ENCODE peak calls at places on chromosomes 13 and 19, in four cellular contexts. S is fibroblast of lung, R is HCT116, J is endothelial cell of umbilical vein. P is an unnamed sample.

GRCh38 chr19:7871530-7872305 is 2.5 kb downstream of the PRR36 start:
- DNase-seq in S (peak), R (peak), J (peak), P (peak)

GRCh38 chr13:47094734-47095434 is 198.0 kb upstream of the HTR2A start:
- DNase-seq in S (no peak), R (no peak), J (no peak), P (no peak)

GRCh38 chr13:92716749-92717148 is 509.9 kb upstream of the GPC6 start:
- DNase-seq in S (peak), R (no peak), J (no peak), P (no peak)

GRCh38 chr19:38425810-38426466 is at the start of gene RASGRP4:
- DNase-seq in S (no peak), R (no peak), J (no peak), P (no peak)

GRCh38 chr13:21074601-21075302 is 13.4 kb upstream of the LATS2 start:
- DNase-seq in S (peak), R (no peak), J (peak), P (no peak)

GRCh38 chr13:40064723-40065122 is 409.3 kb downstream of the COG6 start:
- DNase-seq in S (peak), R (no peak), J (peak), P (no peak)

GRCh38 chr13:61706899-61707298 is 291.2 kb upstream of the PCDH20 start:
- DNase-seq in S (no peak), R (no peak), J (no peak), P (no peak)

GRCh38 chr13:27374650-27375049 is 49.8 kb upstream of the GTF3A start:
- DNase-seq in S (peak), R (peak), J (peak), P (peak)

GRCh38 chr13:46596501-46596900 is 43.5 kb downstream of the LRCH1 start:
- DNase-seq in S (no peak), R (no peak), J (no peak), P (no peak)

GRCh38 chr13:82848766-82849165 is 1033.5 kb downstream of the SLITRK1 start:
- DNase-seq in S (no peak), R (no peak), J (no peak), P (no peak)

GRCh38 chr19:52231154-52231565 is 38.2 kb upstream of the ZNF766 start:
- DNase-seq in S (no peak), R (no peak), J (no peak), P (no peak)

GRCh38 chr13:50990050-50990449 is 80.5 kb downstream of the RNASEH2B start:
- DNase-seq in S (no peak), R (no peak), J (no peak), P (no peak)

GRCh38 chr19:29835447-29835846 is 23.7 kb downstream of the CCNE1 start:
- DNase-seq in S (no peak), R (no peak), J (no peak), P (no peak)

GRCh38 chr19:35332817-35333216 is 3.8 kb downstream of the CD22 start:
- DNase-seq in S (no peak), R (no peak), J (no peak), P (no peak)

GRCh38 chr19:7729831-7730285 is 2.1 kb downstream of the CLEC4G start:
- DNase-seq in S (no peak), R (no peak), J (no peak), P (no peak)

GRCh38 chr19:46065486-46065885 is 24.7 kb upstream of the IGFL4 start:
- DNase-seq in S (peak), R (no peak), J (no peak), P (no peak)

GRCh38 chr19:20423381-20424207 is 142.0 kb downstream of the ZNF737 start:
- DNase-seq in S (peak), R (no peak), J (no peak), P (peak)

GRCh38 chr13:30192320-30193093 is 114.8 kb downstream of the KATNAL1 start:
- DNase-seq in S (no peak), R (no peak), J (no peak), P (no peak)

GRCh38 chr19:37817180-37817911 is 38.0 kb upstream of the ZNF573 start:
- DNase-seq in S (peak), R (no peak), J (peak), P (peak)

GRCh38 chr19:623974-624373 is 9.4 kb downstream of the POLRMT start:
- DNase-seq in S (peak), R (no peak), J (no peak), P (peak)

GRCh38 chr13:99366075-99366987 is 59.1 kb upstream of the GPR183 start:
- DNase-seq in S (no peak), R (no peak), J (no peak), P (no peak)

GRCh38 chr13:95641961-95642621 is 2.4 kb downstream of the DZIP1 start:
- DNase-seq in S (peak), R (no peak), J (peak), P (peak)

GRCh38 chr19:2286402-2287140 is 4.6 kb upstream of the PEAK3 start:
- DNase-seq in S (no peak), R (no peak), J (no peak), P (no peak)

GRCh38 chr13:93227280-93227905 is 786 bp downstream of the GPC6 start:
- DNase-seq in S (peak), R (no peak), J (no peak), P (peak)

GRCh38 chr13:49878682-49879081 is 57.5 kb downstream of the SPRYD7 start:
- DNase-seq in S (no peak), R (no peak), J (no peak), P (no peak)

GRCh38 chr19:54616057-54616456 is 14.2 kb upstream of the LILRB1 start:
- DNase-seq in S (no peak), R (no peak), J (no peak), P (no peak)

GRCh38 chr13:79646880-79647279 is 165.9 kb downstream of the NDFIP2 start:
- DNase-seq in S (no peak), R (no peak), J (peak), P (no peak)

GRCh38 chr13:52006491-52007245 is 4.6 kb downstream of the ATP7B start:
- DNase-seq in S (no peak), R (no peak), J (no peak), P (no peak)

GRCh38 chr19:2783781-2784145 is 690 bp upstream of the SGTA start:
- DNase-seq in S (no peak), R (no peak), J (no peak), P (no peak)

GRCh38 chr13:52925775-52926285 is 77.4 kb upstream of the PCDH8 start:
- DNase-seq in S (no peak), R (no peak), J (no peak), P (no peak)

GRCh38 chr13:67619987-67620386 is 389.9 kb upstream of the PCDH9 start:
- DNase-seq in S (peak), R (no peak), J (no peak), P (no peak)

GRCh38 chr13:112510002-112510780 is 77.8 kb downstream of the TUBGCP3 start:
- DNase-seq in S (peak), R (peak), J (peak), P (peak)

GRCh38 chr13:112510987-112511715 is 76.8 kb downstream of the TUBGCP3 start:
- DNase-seq in S (no peak), R (no peak), J (no peak), P (no peak)

GRCh38 chr13:112509190-112509589 is 78.8 kb downstream of the TUBGCP3 start:
- DNase-seq in S (no peak), R (no peak), J (no peak), P (no peak)

DNA sequence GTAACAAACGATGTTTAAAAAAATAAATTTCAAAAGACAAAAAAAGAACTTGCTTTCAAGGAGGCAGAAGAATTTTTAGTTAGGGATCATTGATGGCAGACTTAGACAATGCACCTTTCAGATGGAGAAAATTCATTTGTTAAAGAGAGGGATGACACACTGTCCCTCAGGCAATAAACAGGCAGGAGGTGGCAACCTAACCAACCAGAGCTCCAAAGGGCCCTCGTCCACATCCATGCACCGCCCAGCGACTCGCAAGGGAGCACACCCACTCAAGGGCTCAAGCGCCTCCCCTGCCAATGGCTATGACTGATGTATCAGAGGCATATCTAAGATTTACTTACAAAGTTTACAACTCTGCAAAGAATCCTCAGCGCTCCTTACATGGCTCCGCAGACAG is 81.9 kb downstream of the TUBGCP3 start:
- DNase-seq in S (no peak), R (no peak), J (no peak), P (no peak)
- H3K9ac ChIP-seq in S (no peak), R (no peak), J (no peak), P (no peak)

GRCh38 chr19:11191934-11192333 is 5.4 kb downstream of the KANK2 start:
- DNase-seq in S (no peak), R (no peak), J (no peak), P (no peak)

GRCh38 chr19:11191273-11191755 is 6.0 kb downstream of the KANK2 start:
- DNase-seq in S (peak), R (no peak), J (peak), P (no peak)

GRCh38 chr19:11187409-11187808 is 9.9 kb downstream of the KANK2 start:
- DNase-seq in S (no peak), R (no peak), J (no peak), P (no peak)

GRCh38 chr19:11192957-11193939 is 4.1 kb downstream of the KANK2 start:
- DNase-seq in S (no peak), R (no peak), J (no peak), P (no peak)

DNA sequence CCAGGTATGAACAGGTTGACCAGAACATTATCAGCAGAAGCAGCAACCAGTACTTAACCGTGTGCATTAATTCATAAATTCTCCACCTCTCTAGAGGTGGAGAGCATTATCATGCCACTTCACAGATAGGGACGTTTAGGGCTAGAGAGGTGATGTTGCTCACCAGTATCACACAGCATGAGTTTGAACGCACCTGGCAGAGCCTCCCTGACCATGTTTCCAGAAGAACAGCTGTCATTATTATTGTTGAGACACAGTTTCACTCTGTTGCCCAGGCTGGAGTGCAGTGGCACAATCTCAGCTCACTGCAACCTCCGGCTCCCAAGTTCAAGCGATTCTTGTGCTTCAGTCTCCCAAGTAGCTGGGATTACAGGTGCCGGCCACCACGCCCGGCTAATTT is 6.8 kb downstream of the KANK2 start:
- DNase-seq in S (no peak), R (no peak), J (no peak), P (no peak)
- H3K9ac ChIP-seq in S (no peak), R (no peak), J (no peak), P (no peak)

DNA sequence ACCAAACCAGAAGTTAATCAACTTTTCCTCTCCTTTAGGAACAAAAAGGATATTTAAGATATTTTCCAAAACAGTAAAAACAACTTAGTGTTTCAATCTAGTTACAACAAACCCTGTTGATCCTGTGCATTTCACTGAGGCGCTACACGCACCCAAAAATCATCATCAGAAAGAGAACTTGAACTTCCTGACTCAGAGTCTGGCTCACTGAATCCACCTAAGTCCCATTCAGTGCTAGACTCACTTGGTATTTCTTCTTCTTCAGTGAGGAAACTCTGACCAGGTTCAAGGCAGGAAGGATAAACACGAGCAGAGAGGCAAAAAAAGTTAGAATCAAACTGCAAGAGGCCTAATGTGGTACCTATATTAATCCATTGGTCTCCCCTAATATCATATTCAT is 2.2 kb downstream of the KBTBD6 start:
- DNase-seq in S (peak), R (no peak), J (no peak), P (no peak)
- H3K9ac ChIP-seq in S (no peak), R (no peak), J (no peak), P (peak)

DNA sequence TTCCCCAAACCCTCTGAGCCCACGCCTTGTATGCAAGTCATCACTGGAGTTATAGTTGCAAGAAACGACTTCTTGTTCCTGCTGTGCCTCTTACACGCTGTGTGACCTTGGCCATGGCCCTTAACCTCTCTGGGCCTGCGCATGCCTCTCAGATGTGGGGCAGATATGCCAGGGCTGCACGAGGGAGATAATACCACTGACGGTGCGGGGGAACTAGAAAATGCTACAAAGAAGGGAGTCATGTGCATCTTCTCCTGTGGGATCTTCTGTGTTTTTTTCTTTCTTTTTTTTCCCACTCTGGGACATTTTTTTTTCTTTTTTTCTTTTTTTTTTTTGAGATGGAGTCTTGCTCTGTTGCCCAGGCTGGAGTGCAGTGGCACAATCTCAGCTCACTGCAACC is 4.3 kb upstream of the SAMD1 start:
- DNase-seq in S (no peak), R (no peak), J (no peak), P (no peak)
- H3K9ac ChIP-seq in S (no peak), R (no peak), J (no peak), P (no peak)

GRCh38 chr19:39936020-39936419 is 1.6 kb upstream of the FCGBP start:
- DNase-seq in S (no peak), R (no peak), J (no peak), P (no peak)
- H3K9ac ChIP-seq in S (no peak), R (no peak), J (no peak), P (no peak)

DNA sequence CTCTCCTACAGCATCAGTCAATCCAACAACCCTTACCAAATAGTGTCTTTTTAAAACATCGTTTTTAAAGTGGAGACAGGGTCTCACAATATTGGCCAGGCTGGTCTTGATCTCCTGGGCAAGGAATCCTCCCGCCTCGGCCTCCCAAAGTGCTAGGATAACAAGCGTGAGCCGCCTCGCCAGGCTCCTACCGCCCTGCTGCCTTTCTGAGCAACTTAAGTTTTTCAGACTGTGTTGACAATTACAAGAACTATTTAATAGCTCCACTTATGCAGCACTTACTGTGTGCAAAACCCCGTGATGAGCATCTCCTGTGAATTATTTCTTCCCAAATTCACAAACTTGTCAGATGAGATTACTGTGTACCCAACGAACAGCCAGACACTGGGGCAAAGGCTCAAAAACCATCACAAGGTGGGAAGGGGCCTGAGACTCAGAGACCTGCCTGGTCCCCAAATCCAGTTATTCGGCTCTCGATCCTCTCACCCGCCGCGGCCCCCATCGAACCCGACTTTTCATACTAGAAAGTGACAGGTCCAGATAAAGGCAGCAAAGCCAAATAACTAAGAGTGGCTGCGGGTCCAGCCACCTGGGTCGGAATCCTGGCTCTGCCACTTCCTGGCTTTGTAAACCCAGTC is 581 bp downstream of the RPL18 start:
- DNase-seq in S (no peak), R (no peak), J (no peak), P (no peak)
- H3K9ac ChIP-seq in S (peak), R (peak), J (peak), P (peak)

GRCh38 chr19:16462757-16463250 is 9.0 kb downstream of the EPS15L1 start:
- DNase-seq in S (no peak), R (no peak), J (no peak), P (no peak)
- H3K9ac ChIP-seq in S (no peak), R (no peak), J (no peak), P (no peak)

GRCh38 chr13:33512880-33513554 is 227.5 kb upstream of the STARD13 start:
- DNase-seq in S (peak), R (no peak), J (no peak), P (no peak)
- H3K9ac ChIP-seq in S (no peak), R (no peak), J (no peak), P (no peak)